ENCODE peak calls at places on chromosomes 4 and X, in five cellular contexts. E, W, M, V and A are unnamed samples.

GRCh38 chr4:65825121-65825520 is 154.8 kb upstream of the EPHA5 start:
- DNase-seq in V (peak; percentile 0), M (no peak), E (no peak), W (no peak), A (no peak)

GRCh38 chr4:53695540-53696463 is 104.5 kb upstream of the LNX1 start:
- DNase-seq in M (no peak), E (no peak), W (no peak), V (no peak), A (no peak)

GRCh38 chrX:53716328-53717088 is 30.0 kb upstream of the HUWE1 start:
- DNase-seq in W (no peak), M (no peak), E (no peak), V (peak; percentile 48), A (no peak)

GRCh38 chr4:100649478-100649877 is 131.7 kb upstream of the EMCN start:
- DNase-seq in E (no peak), W (no peak), M (no peak), V (no peak), A (no peak)

GRCh38 chr4:15928883-15929282 is 9.7 kb downstream of the FGFBP1 start:
- DNase-seq in E (no peak), V (no peak), M (no peak), W (no peak), A (no peak)

GRCh38 chr4:185834088-185834487 is 22.1 kb upstream of the SORBS2 start:
- DNase-seq in M (no peak), V (no peak), E (no peak), W (no peak), A (no peak)

GRCh38 chr4:26157541-26157940 is 163.3 kb upstream of the RBPJ start:
- DNase-seq in V (peak; percentile 54), M (no peak), E (no peak), W (no peak), A (no peak)

GRCh38 chr4:151709071-151709470 is 51.7 kb downstream of the GATB start:
- DNase-seq in W (no peak), M (no peak), E (no peak), V (no peak), A (no peak)

GRCh38 chr4:154399259-154399974 is 92.2 kb downstream of the DCHS2 start:
- DNase-seq in W (no peak), V (peak; percentile 8), M (no peak), E (no peak), A (no peak)

GRCh38 chr4:384311-385010 is 46.8 kb downstream of the ZNF141 start:
- DNase-seq in M (no peak), V (no peak), E (no peak), W (no peak), A (no peak)

GRCh38 chrX:1591102-1591862 is at the start of gene AKAP17A:
- DNase-seq in V (peak; percentile 90), E (peak; percentile 89), M (peak; percentile 98), W (peak; percentile 95), A (peak; percentile 93)

GRCh38 chr4:53518807-53519206 is 72.5 kb downstream of the LNX1 start:
- DNase-seq in W (no peak), E (no peak), V (no peak), M (no peak), A (no peak)

GRCh38 chr4:137663376-137664054 is 131.2 kb upstream of the PCDH18 start:
- DNase-seq in W (no peak), E (no peak), V (no peak), M (no peak), A (no peak)

GRCh38 chr4:1226167-1226514 is 22.8 kb downstream of the CTBP1 start:
- DNase-seq in W (peak; percentile 69), M (peak; percentile 83), E (no peak), V (no peak), A (peak; percentile 83)

GRCh38 chrX:107571296-107571998 is 56.9 kb upstream of the PRPS1 start:
- DNase-seq in W (no peak), M (peak; percentile 55), E (no peak), V (peak; percentile 91), A (no peak)

GRCh38 chr4:86498560-86499166 is 95.5 kb upstream of the PTPN13 start:
- DNase-seq in V (peak; percentile 68), M (no peak), W (no peak), E (no peak), A (no peak)

GRCh38 chrX:16436348-16437188 is 213.4 kb upstream of the S100G start:
- DNase-seq in M (peak; percentile 76), W (peak; percentile 61), V (peak; percentile 75), E (peak; percentile 5), A (peak; percentile 58)

GRCh38 chr4:18020145-18020670 is 1.3 kb downstream of the LCORL start:
- DNase-seq in V (peak; percentile 12), W (no peak), E (no peak), M (no peak), A (no peak)

GRCh38 chrX:148620023-148620422 is 119.6 kb downstream of the AFF2 start:
- DNase-seq in W (no peak), E (no peak), V (no peak), M (no peak), A (no peak)

DNA sequence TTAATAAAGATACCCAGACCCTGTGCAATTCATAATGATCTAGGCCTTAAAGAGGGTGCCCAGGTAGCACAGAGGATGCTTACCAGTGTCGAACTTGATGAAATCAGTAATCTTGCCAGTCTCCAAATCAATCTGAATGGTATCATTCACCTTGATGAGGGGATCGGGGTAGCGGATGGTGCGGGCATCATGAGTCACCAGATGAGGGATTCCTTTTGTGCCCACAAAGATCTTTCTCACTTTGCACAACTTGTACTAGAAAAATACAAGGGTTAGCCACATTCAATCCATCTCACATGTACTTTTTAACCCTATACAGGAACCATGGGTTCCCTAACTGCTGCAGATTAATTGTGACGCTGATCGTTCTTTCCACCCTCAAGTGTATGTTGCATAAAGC is 3.3 kb downstream of the RPS4X start:
- DNase-seq in E (no peak), W (no peak), V (no peak), M (no peak), A (no peak)
- H3K4me3 ChIP-seq in E (no peak overlapping the region), W (no peak overlapping the region), V (no peak overlapping the region), M (no peak overlapping the region), A (no peak overlapping the region)

GRCh38 chrX:40121618-40122017 is 23.9 kb upstream of the BCOR start:
- DNase-seq in V (no peak), M (no peak), E (no peak), W (no peak), A (no peak)
- H3K4me1 ChIP-seq in V (no peaks in the 10 kb centered on the region), M (no peaks in the 10 kb centered on the region), E (peaks cover 15% of the 10 kb centered on the region), W (no peaks in the 10 kb centered on the region), A (no peaks in the 10 kb centered on the region)

GRCh38 chr4:90415116-90415515 is 287.9 kb downstream of the CCSER1 start:
- DNase-seq in W (no peak), V (no peak), M (no peak), E (no peak), A (no peak)

GRCh38 chr4:90419124-90419711 is 292.0 kb downstream of the CCSER1 start:
- DNase-seq in M (no peak), E (no peak), W (no peak), V (peak; percentile 37), A (no peak)
- TF ChIP-seq CTCF in M (peak; percentile 55), E (peak; percentile 62), W (peak; percentile 59), V (peak; percentile 54), A (peak; percentile 55)

GRCh38 chr4:163017135-163017534 is 149.6 kb downstream of the NAF1 start:
- DNase-seq in E (no peak), M (no peak), V (no peak), W (no peak), A (no peak)
- H3K4me3 ChIP-seq in E (no peak overlapping the region), M (no peak overlapping the region), V (no peak overlapping the region), W (no peak overlapping the region), A (no peak overlapping the region)

GRCh38 chrX:24146283-24146865 is 3.2 kb upstream of the ZFX start:
- DNase-seq in E (no peak), M (no peak), V (peak; percentile 22), W (no peak), A (no peak)

GRCh38 chrX:24148118-24148517 is 1.4 kb upstream of the ZFX start:
- DNase-seq in E (no peak), M (no peak), V (peak; percentile 11), W (no peak), A (no peak)

GRCh38 chrX:24148535-24149345 is 789 bp upstream of the ZFX start:
- DNase-seq in W (no peak), E (no peak), V (peak; percentile 61), M (no peak), A (no peak)

GRCh38 chrX:24145340-24146186 is 4.0 kb upstream of the ZFX start:
- DNase-seq in V (peak; percentile 54), E (no peak), W (no peak), M (no peak), A (no peak)

GRCh38 chrX:24147165-24147564 is 2.4 kb upstream of the ZFX start:
- DNase-seq in V (no peak), M (no peak), W (no peak), E (no peak), A (no peak)
- H3K4me1 ChIP-seq in V (peaks cover 9% of the 10 kb centered on the region), M (peaks cover 32% of the 10 kb centered on the region), W (peaks cover 9% of the 10 kb centered on the region), E (peaks cover 3% of the 10 kb centered on the region), A (peaks cover 33% of the 10 kb centered on the region)